ENCODE peak calls at places on chromosomes 3 and 15, in eight cellular contexts. Z is progenitor cell of endocrine pancreas, J is BJ, G is body of pancreas, W is uterus, E is glutamatergic neuron, I is DND-41, L is mucosa of descending colon. M is an unnamed sample.
A peak's percentile ranks its signal among the peaks of the same experiment; 100 is the strongest.

GRCh38 chr3:65666426-65667091 is 372.2 kb downstream of the MAGI1 start:
- DNase-seq in J (no peak), I (no peak), Z (no peak), E (no peak), L (no peak), G (no peak), W (no peak), M (no peak)

GRCh38 chr3:166788936-166789335 is 591.2 kb downstream of the ZBBX start:
- DNase-seq in Z (no peak), J (no peak), L (no peak), W (no peak), E (no peak), G (no peak), I (no peak), M (no peak)

GRCh38 chr3:107235193-107235922 is 141.9 kb upstream of the CCDC54 start:
- DNase-seq in Z (no peak), E (peak; percentile 62), J (no peak), I (no peak), W (no peak), G (peak; percentile 16), L (no peak), M (no peak)

GRCh38 chr15:42120285-42120684 is 25.9 kb upstream of the PLA2G4D start:
- DNase-seq in W (no peak), Z (no peak), L (no peak), G (no peak), J (no peak), E (no peak), I (no peak), M (no peak)

GRCh38 chr3:34859741-34860140 is 779.6 kb upstream of the ARPP21 start:
- DNase-seq in E (no peak), I (no peak), G (no peak), J (no peak), L (no peak), Z (no peak), W (no peak), M (no peak)

GRCh38 chr3:167032267-167032876 is 347.7 kb downstream of the ZBBX start:
- DNase-seq in I (no peak), G (no peak), Z (no peak), J (no peak), W (no peak), L (no peak), E (no peak), M (no peak)

GRCh38 chr3:130850044-130850797 is 43.7 kb upstream of the ATP2C1 start:
- DNase-seq in Z (no peak), J (no peak), W (no peak), G (peak; percentile 38), I (peak; percentile 33), E (no peak), L (no peak), M (peak; percentile 62)

GRCh38 chr3:193971268-193971751 is 164.6 kb upstream of the HES1 start:
- DNase-seq in W (no peak), J (no peak), L (peak; percentile 75), Z (no peak), I (no peak), G (no peak), E (no peak), M (no peak)

GRCh38 chr3:179015551-179016020 is 56.0 kb downstream of the ZMAT3 start:
- DNase-seq in L (no peak), Z (peak; percentile 34), W (peak; percentile 32), J (peak; percentile 40), I (peak; percentile 78), G (peak; percentile 53), E (no peak), M (peak; percentile 47)

GRCh38 chr3:73475717-73476116 is 149.0 kb downstream of the PDZRN3 start:
- DNase-seq in G (no peak), Z (no peak), I (peak; percentile 18), L (no peak), W (no peak), J (no peak), E (no peak), M (no peak)

GRCh38 chr3:183148056-183148455 is 14.5 kb downstream of the LAMP3 start:
- DNase-seq in Z (no peak), I (no peak), J (no peak), W (no peak), E (no peak), L (no peak), G (no peak), M (peak; percentile 45)

GRCh38 chr3:46695962-46696922 is 2.8 kb upstream of the ALS2CL start:
- DNase-seq in E (peak; percentile 58), L (no peak), I (peak; percentile 31), W (peak; percentile 47), Z (no peak), G (peak; percentile 41), J (no peak), M (peak; percentile 4)

GRCh38 chr3:123489400-123490004 is 40.6 kb upstream of the ADCY5 start:
- DNase-seq in E (peak; percentile 85), L (peak; percentile 80), J (peak; percentile 23), Z (peak; percentile 70), W (peak; percentile 82), I (peak; percentile 43), G (peak; percentile 70), M (peak; percentile 11)

GRCh38 chr15:31265871-31266711 is 60.5 kb upstream of the KLF13 start:
- DNase-seq in E (no peak), Z (no peak), L (peak; percentile 67), J (peak; percentile 8), I (peak; percentile 93), G (no peak), W (no peak), M (peak; percentile 17)

GRCh38 chr3:135503429-135504083 is 462.0 kb upstream of the PPP2R3A start:
- DNase-seq in L (peak; percentile 66), W (peak; percentile 21), Z (peak; percentile 73), J (peak; percentile 9), G (peak; percentile 70), I (peak; percentile 64), E (peak; percentile 95), M (peak; percentile 25)

GRCh38 chr3:184357248-184358139 is 3.9 kb downstream of the CLCN2 start:
- DNase-seq in Z (no peak), J (no peak), I (no peak), E (no peak), G (no peak), W (no peak), L (no peak), M (no peak)

GRCh38 chr15:73601449-73602425 is 31.5 kb downstream of the NPTN start:
- DNase-seq in Z (no peak), J (no peak), L (no peak), W (peak; percentile 53), G (peak; percentile 63), I (no peak), E (peak; percentile 62), M (no peak)

GRCh38 chr3:117875887-117876286 is 1158.8 kb downstream of the IGSF11 start:
- DNase-seq in G (no peak), E (no peak), I (no peak), Z (no peak), J (no peak), W (no peak), L (no peak), M (no peak)

GRCh38 chr3:160804762-160805161 is 48.7 kb downstream of the PPM1L start:
- DNase-seq in G (peak; percentile 58), J (no peak), W (peak; percentile 23), I (no peak), E (peak; percentile 61), Z (no peak), L (no peak), M (no peak)

GRCh38 chr15:38085931-38086562 is 151.6 kb downstream of the TMCO5A start:
- DNase-seq in I (no peak), Z (no peak), G (no peak), J (peak; percentile 57), W (no peak), L (no peak), E (no peak), M (no peak)

GRCh38 chr3:167872941-167873340 is 137.4 kb downstream of the SERPINI1 start:
- DNase-seq in I (no peak), J (no peak), G (no peak), Z (no peak), E (no peak), L (no peak), W (no peak), M (no peak)

DNA sequence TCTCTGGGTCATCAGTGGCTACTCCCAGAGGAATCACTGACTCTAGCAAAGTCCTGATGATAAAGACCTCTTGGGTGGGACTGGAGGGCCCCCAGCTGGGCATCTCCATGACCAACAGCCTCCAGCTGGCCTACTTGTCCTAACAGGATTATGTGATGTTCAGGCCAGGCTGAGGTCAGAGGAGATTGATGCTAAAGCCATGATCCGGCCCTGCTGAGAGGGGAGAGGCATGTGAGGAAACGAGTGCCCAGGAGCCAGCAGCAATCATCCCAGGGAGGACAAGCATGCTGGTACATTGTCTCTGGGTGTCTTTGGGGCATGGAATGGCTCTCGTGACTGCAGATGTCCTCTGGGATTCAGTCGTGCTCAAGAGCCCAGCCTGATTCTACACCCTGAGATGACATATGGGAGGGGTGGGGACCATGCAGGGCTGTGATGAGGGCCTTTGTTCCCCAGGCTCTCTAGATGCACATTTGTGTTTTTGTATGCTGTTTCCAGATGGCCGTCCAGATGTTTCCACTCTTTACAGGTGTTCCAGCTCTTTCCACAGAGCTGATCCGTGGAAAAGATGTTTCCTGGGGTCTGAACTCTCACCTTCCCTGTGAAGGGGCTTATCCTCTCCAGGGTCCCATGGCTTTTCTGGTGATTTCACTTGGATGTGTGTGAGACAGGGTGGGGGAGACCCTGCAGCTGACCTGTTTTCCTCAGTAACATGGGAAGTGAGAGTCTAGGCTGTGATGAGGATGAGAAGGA is 20.2 kb downstream of the SLC24A1 start:
- DNase-seq in W (no peak), J (no peak), E (peak; percentile 44), G (no peak), I (no peak), Z (no peak), L (no peak), M (no peak)
- TF ChIP-seq CTCF in W (no peak), J (no peak), E (no peak), G (no peak), I (no peak), Z (no peak), L (no peak), M (no peak)

GRCh38 chr3:112742934-112743333 is 102.0 kb upstream of the CCDC80 start:
- DNase-seq in J (no peak), E (no peak), I (no peak), L (no peak), Z (no peak), G (no peak), W (no peak), M (no peak)
- TF ChIP-seq CTCF in J (no peak), E (no peak), I (no peak), L (no peak), Z (no peak), G (no peak), W (no peak), M (no peak)

GRCh38 chr15:48974865-48975264 is 11.1 kb upstream of the SHC4 start:
- DNase-seq in J (no peak), E (no peak), G (no peak), L (no peak), I (no peak), Z (no peak), W (no peak), M (no peak)
- TF ChIP-seq CTCF in J (no peak), E (no peak), G (no peak), L (no peak), I (no peak), Z (peak; percentile 23), W (no peak), M (no peak)

DNA sequence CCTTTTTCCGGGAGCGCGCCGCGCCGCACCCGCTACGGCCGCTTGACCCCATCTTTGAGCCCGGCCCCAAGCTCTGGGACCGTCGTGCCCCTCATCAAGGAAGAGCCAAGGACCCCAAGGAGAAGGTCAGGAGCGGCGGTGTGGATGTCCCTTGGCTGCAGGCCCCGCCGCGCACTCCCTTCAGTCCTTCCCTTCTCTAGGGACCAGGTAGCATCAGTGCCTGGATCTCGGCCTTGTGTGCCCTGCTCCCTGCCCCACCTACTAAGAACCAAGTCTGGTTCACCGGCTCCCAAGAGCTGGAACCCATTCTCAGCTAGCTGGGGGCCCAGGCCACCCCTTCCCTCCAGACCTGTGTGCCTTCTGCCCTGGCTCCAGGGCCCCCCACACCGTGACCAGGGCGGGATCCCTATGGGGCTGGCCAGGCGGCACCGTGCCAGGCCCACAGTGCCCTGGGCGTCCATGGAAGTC is 69.3 kb upstream of the CGNL1 start:
- DNase-seq in Z (no peak), J (no peak), W (no peak), L (peak; percentile 63), I (no peak), E (no peak), G (no peak), M (no peak)
- TF ChIP-seq CTCF in Z (no peak), J (no peak), W (no peak), L (no peak), I (no peak), E (no peak), G (no peak), M (no peak)